ENCODE peak calls at places on chromosomes 11 and 22, in four cellular contexts. V is uterus, L is psoas muscle, W is EL. S is an unnamed sample.

GRCh38 chr11:74380746-74381439 is 17.3 kb downstream of the PGM2L1 start:
- DNase-seq in W (no peak), L (no peak), V (no peak), S (peak)

GRCh38 chr22:20587206-20587958 is 80.0 kb downstream of the MED15 start:
- DNase-seq in L (no peak), W (no peak), V (no peak), S (peak)

GRCh38 chr11:73478737-73479347 is 102.6 kb downstream of the RELT start:
- DNase-seq in L (no peak), V (no peak), W (peak), S (no peak)

GRCh38 chr22:45709866-45710265 is 38.2 kb downstream of the ATXN10 start:
- DNase-seq in W (peak), L (no peak), V (no peak), S (no peak)

GRCh38 chr11:124769804-124770774 is 8.0 kb upstream of the ESAM start:
- DNase-seq in V (no peak), W (peak), L (no peak), S (no peak)

GRCh38 chr11:122601131-122602125 is 54.1 kb upstream of the UBASH3B start:
- DNase-seq in W (peak), V (peak), L (no peak), S (no peak)

GRCh38 chr11:71563401-71563800 is 2.0 kb upstream of the KRTAP5-10 start:
- DNase-seq in L (no peak), V (no peak), W (peak), S (no peak)

GRCh38 chr11:73404048-73404447 is 27.8 kb downstream of the RELT start:
- DNase-seq in W (peak), L (peak), V (peak), S (no peak)

GRCh38 chr11:9150501-9150900 is 59.1 kb upstream of the SCUBE2 start:
- DNase-seq in L (no peak), W (peak), V (no peak), S (no peak)

GRCh38 chr11:819943-820649 is 1.4 kb downstream of the PNPLA2 start:
- DNase-seq in L (peak), W (peak), V (peak), S (peak)

GRCh38 chr11:36148701-36149100 is 140.5 kb downstream of the COMMD9 start:
- DNase-seq in V (no peak), L (no peak), W (no peak), S (no peak)

GRCh38 chr11:101880208-101880607 is 34.6 kb upstream of the CEP126 start:
- DNase-seq in W (peak), V (no peak), L (no peak), S (no peak)

GRCh38 chr11:117932426-117932825 is 3.2 kb upstream of the TMPRSS13 start:
- DNase-seq in W (no peak), L (no peak), V (no peak), S (no peak)

GRCh38 chr22:30861688-30862552 is 106.7 kb downstream of the MORC2 start:
- DNase-seq in L (no peak), W (no peak), V (no peak), S (no peak)

GRCh38 chr11:78773077-78773476 is 198.4 kb upstream of the NARS2 start:
- DNase-seq in W (no peak), L (no peak), V (no peak), S (no peak)

GRCh38 chr11:133163463-133164419 is 368.6 kb downstream of the OPCML start:
- DNase-seq in L (no peak), W (peak), V (no peak), S (no peak)

GRCh38 chr11:118742304-118742703 is 48.7 kb downstream of the DDX6 start:
- DNase-seq in W (no peak), V (no peak), L (no peak), S (no peak)

GRCh38 chr11:6615882-6616585 is 3.2 kb downstream of the TPP1 start:
- DNase-seq in V (no peak), W (peak), L (no peak), S (no peak)

GRCh38 chr11:61787928-61788491 is 4.4 kb downstream of the TMEM258 start:
- DNase-seq in V (no peak), W (peak), L (peak), S (no peak)

GRCh38 chr11:109075976-109076375 is 346.0 kb upstream of the C11orf87 start:
- DNase-seq in V (no peak), L (no peak), W (no peak), S (no peak)

GRCh38 chr11:29448246-29448877 is 568.5 kb downstream of the KCNA4 start:
- DNase-seq in V (no peak), W (peak), L (no peak), S (no peak)

GRCh38 chr11:18705651-18706281 is 7.2 kb downstream of the TMEM86A start:
- DNase-seq in L (peak), V (peak), W (no peak), S (peak)

GRCh38 chr11:57546869-57547518 is 9.6 kb downstream of the SMTNL1 start:
- DNase-seq in L (no peak), W (peak), V (no peak), S (no peak)